ENCODE peak calls at places on chromosomes 12 and 14, in seven cellular contexts. One of them, this sample, is unnamed.

GRCh38 chr12:102957339-102958050 is at the start of gene ASCL1:
- DNase-seq in nephron progenitor cell: peak
- DNase-seq in hepatocyte: peak
- DNase-seq in NCI-H510A treated with DMSO at 0.1 percent for 48 hours: peak
- DNase-seq in activated gamma-delta T cell treated with Interleukin-2 at 50 U/mL for 16 hours: no peak
- DNase-seq in central memory CD8-positive, alpha-beta T cell: no peak
- DNase-seq in stimulated activated CD4-positive, alpha-beta T cell treated with anti-CD3 and anti-CD28 coated beads, Interleukin-4, amount 100 ng/mL, for 4 hours: no peak
- DNase-seq in this sample: peak

GRCh38 chr14:63426838-63427237 is 108.1 kb upstream of the GPHB5 start:
- DNase-seq in stimulated activated CD4-positive, alpha-beta T cell treated with anti-CD3 and anti-CD28 coated beads, Interleukin-4, amount 100 ng/mL, for 4 hours: no peak
- DNase-seq in nephron progenitor cell: no peak
- DNase-seq in activated gamma-delta T cell treated with Interleukin-2 at 50 U/mL for 16 hours: no peak
- DNase-seq in central memory CD8-positive, alpha-beta T cell: no peak
- DNase-seq in hepatocyte: no peak
- DNase-seq in NCI-H510A treated with DMSO at 0.1 percent for 48 hours: no peak
- DNase-seq in this sample: no peak

GRCh38 chr12:69389836-69390235 is 30.3 kb downstream of the YEATS4 start:
- DNase-seq in hepatocyte: peak
- DNase-seq in activated gamma-delta T cell treated with Interleukin-2 at 50 U/mL for 16 hours: no peak
- DNase-seq in NCI-H510A treated with DMSO at 0.1 percent for 48 hours: no peak
- DNase-seq in nephron progenitor cell: no peak
- DNase-seq in stimulated activated CD4-positive, alpha-beta T cell treated with anti-CD3 and anti-CD28 coated beads, Interleukin-4, amount 100 ng/mL, for 4 hours: no peak
- DNase-seq in central memory CD8-positive, alpha-beta T cell: no peak
- DNase-seq in this sample: peak

GRCh38 chr12:74957231-74957630 is 252.4 kb downstream of the KCNC2 start:
- DNase-seq in central memory CD8-positive, alpha-beta T cell: no peak
- DNase-seq in stimulated activated CD4-positive, alpha-beta T cell treated with anti-CD3 and anti-CD28 coated beads, Interleukin-4, amount 100 ng/mL, for 4 hours: no peak
- DNase-seq in nephron progenitor cell: no peak
- DNase-seq in NCI-H510A treated with DMSO at 0.1 percent for 48 hours: no peak
- DNase-seq in hepatocyte: no peak
- DNase-seq in activated gamma-delta T cell treated with Interleukin-2 at 50 U/mL for 16 hours: no peak
- DNase-seq in this sample: peak

GRCh38 chr12:76236640-76237039 is 111.6 kb downstream of the BBS10 start:
- DNase-seq in nephron progenitor cell: no peak
- DNase-seq in stimulated activated CD4-positive, alpha-beta T cell treated with anti-CD3 and anti-CD28 coated beads, Interleukin-4, amount 100 ng/mL, for 4 hours: no peak
- DNase-seq in NCI-H510A treated with DMSO at 0.1 percent for 48 hours: no peak
- DNase-seq in activated gamma-delta T cell treated with Interleukin-2 at 50 U/mL for 16 hours: no peak
- DNase-seq in central memory CD8-positive, alpha-beta T cell: no peak
- DNase-seq in hepatocyte: peak
- DNase-seq in this sample: peak

GRCh38 chr12:113071427-113072112 is 15.0 kb downstream of the DTX1 start:
- DNase-seq in hepatocyte: no peak
- DNase-seq in stimulated activated CD4-positive, alpha-beta T cell treated with anti-CD3 and anti-CD28 coated beads, Interleukin-4, amount 100 ng/mL, for 4 hours: no peak
- DNase-seq in central memory CD8-positive, alpha-beta T cell: no peak
- DNase-seq in nephron progenitor cell: no peak
- DNase-seq in NCI-H510A treated with DMSO at 0.1 percent for 48 hours: peak
- DNase-seq in activated gamma-delta T cell treated with Interleukin-2 at 50 U/mL for 16 hours: no peak
- DNase-seq in this sample: no peak

GRCh38 chr12:182381-182883 is 31.5 kb downstream of the SLC6A12 start:
- DNase-seq in stimulated activated CD4-positive, alpha-beta T cell treated with anti-CD3 and anti-CD28 coated beads, Interleukin-4, amount 100 ng/mL, for 4 hours: no peak
- DNase-seq in NCI-H510A treated with DMSO at 0.1 percent for 48 hours: no peak
- DNase-seq in central memory CD8-positive, alpha-beta T cell: no peak
- DNase-seq in activated gamma-delta T cell treated with Interleukin-2 at 50 U/mL for 16 hours: no peak
- DNase-seq in hepatocyte: no peak
- DNase-seq in nephron progenitor cell: no peak
- DNase-seq in this sample: peak

GRCh38 chr12:52324068-52324444 is 2.9 kb upstream of the KRT83 start:
- DNase-seq in central memory CD8-positive, alpha-beta T cell: no peak
- DNase-seq in activated gamma-delta T cell treated with Interleukin-2 at 50 U/mL for 16 hours: no peak
- DNase-seq in hepatocyte: no peak
- DNase-seq in NCI-H510A treated with DMSO at 0.1 percent for 48 hours: no peak
- DNase-seq in stimulated activated CD4-positive, alpha-beta T cell treated with anti-CD3 and anti-CD28 coated beads, Interleukin-4, amount 100 ng/mL, for 4 hours: no peak
- DNase-seq in nephron progenitor cell: no peak
- DNase-seq in this sample: no peak

GRCh38 chr12:7068240-7068993 is 7.9 kb downstream of the C1S start:
- DNase-seq in activated gamma-delta T cell treated with Interleukin-2 at 50 U/mL for 16 hours: no peak
- DNase-seq in nephron progenitor cell: no peak
- DNase-seq in central memory CD8-positive, alpha-beta T cell: no peak
- DNase-seq in NCI-H510A treated with DMSO at 0.1 percent for 48 hours: no peak
- DNase-seq in hepatocyte: peak
- DNase-seq in stimulated activated CD4-positive, alpha-beta T cell treated with anti-CD3 and anti-CD28 coated beads, Interleukin-4, amount 100 ng/mL, for 4 hours: no peak
- DNase-seq in this sample: peak

GRCh38 chr12:82880442-82880901 is 193.8 kb downstream of the TMTC2 start:
- DNase-seq in nephron progenitor cell: no peak
- DNase-seq in central memory CD8-positive, alpha-beta T cell: no peak
- DNase-seq in hepatocyte: no peak
- DNase-seq in NCI-H510A treated with DMSO at 0.1 percent for 48 hours: no peak
- DNase-seq in activated gamma-delta T cell treated with Interleukin-2 at 50 U/mL for 16 hours: no peak
- DNase-seq in stimulated activated CD4-positive, alpha-beta T cell treated with anti-CD3 and anti-CD28 coated beads, Interleukin-4, amount 100 ng/mL, for 4 hours: no peak
- DNase-seq in this sample: no peak

GRCh38 chr12:7373226-7373625 is 69.4 kb downstream of the ACSM4 start:
- DNase-seq in hepatocyte: no peak
- DNase-seq in stimulated activated CD4-positive, alpha-beta T cell treated with anti-CD3 and anti-CD28 coated beads, Interleukin-4, amount 100 ng/mL, for 4 hours: no peak
- DNase-seq in activated gamma-delta T cell treated with Interleukin-2 at 50 U/mL for 16 hours: no peak
- DNase-seq in nephron progenitor cell: no peak
- DNase-seq in central memory CD8-positive, alpha-beta T cell: no peak
- DNase-seq in NCI-H510A treated with DMSO at 0.1 percent for 48 hours: no peak
- DNase-seq in this sample: no peak

GRCh38 chr12:77032406-77032805 is 33.0 kb downstream of the E2F7 start:
- DNase-seq in stimulated activated CD4-positive, alpha-beta T cell treated with anti-CD3 and anti-CD28 coated beads, Interleukin-4, amount 100 ng/mL, for 4 hours: no peak
- DNase-seq in hepatocyte: no peak
- DNase-seq in nephron progenitor cell: no peak
- DNase-seq in NCI-H510A treated with DMSO at 0.1 percent for 48 hours: no peak
- DNase-seq in central memory CD8-positive, alpha-beta T cell: no peak
- DNase-seq in activated gamma-delta T cell treated with Interleukin-2 at 50 U/mL for 16 hours: no peak
- DNase-seq in this sample: peak

GRCh38 chr14:63383776-63384367 is 65.1 kb upstream of the GPHB5 start:
- DNase-seq in activated gamma-delta T cell treated with Interleukin-2 at 50 U/mL for 16 hours: peak
- DNase-seq in stimulated activated CD4-positive, alpha-beta T cell treated with anti-CD3 and anti-CD28 coated beads, Interleukin-4, amount 100 ng/mL, for 4 hours: no peak
- DNase-seq in NCI-H510A treated with DMSO at 0.1 percent for 48 hours: no peak
- DNase-seq in central memory CD8-positive, alpha-beta T cell: no peak
- DNase-seq in nephron progenitor cell: no peak
- DNase-seq in hepatocyte: no peak
- DNase-seq in this sample: no peak

GRCh38 chr12:132710062-132710421 is 600 bp upstream of the PGAM5 start:
- DNase-seq in activated gamma-delta T cell treated with Interleukin-2 at 50 U/mL for 16 hours: no peak
- DNase-seq in NCI-H510A treated with DMSO at 0.1 percent for 48 hours: no peak
- DNase-seq in stimulated activated CD4-positive, alpha-beta T cell treated with anti-CD3 and anti-CD28 coated beads, Interleukin-4, amount 100 ng/mL, for 4 hours: no peak
- DNase-seq in central memory CD8-positive, alpha-beta T cell: no peak
- DNase-seq in nephron progenitor cell: peak
- DNase-seq in hepatocyte: no peak
- DNase-seq in this sample: no peak

GRCh38 chr14:70697681-70698080 is 56.0 kb downstream of the TTC9 start:
- DNase-seq in hepatocyte: no peak
- DNase-seq in activated gamma-delta T cell treated with Interleukin-2 at 50 U/mL for 16 hours: no peak
- DNase-seq in NCI-H510A treated with DMSO at 0.1 percent for 48 hours: no peak
- DNase-seq in central memory CD8-positive, alpha-beta T cell: no peak
- DNase-seq in stimulated activated CD4-positive, alpha-beta T cell treated with anti-CD3 and anti-CD28 coated beads, Interleukin-4, amount 100 ng/mL, for 4 hours: no peak
- DNase-seq in nephron progenitor cell: no peak
- DNase-seq in this sample: no peak

GRCh38 chr14:31947680-31948580 is 129.2 kb upstream of the ARHGAP5 start:
- DNase-seq in hepatocyte: peak
- DNase-seq in stimulated activated CD4-positive, alpha-beta T cell treated with anti-CD3 and anti-CD28 coated beads, Interleukin-4, amount 100 ng/mL, for 4 hours: no peak
- DNase-seq in activated gamma-delta T cell treated with Interleukin-2 at 50 U/mL for 16 hours: no peak
- DNase-seq in nephron progenitor cell: no peak
- DNase-seq in NCI-H510A treated with DMSO at 0.1 percent for 48 hours: no peak
- DNase-seq in central memory CD8-positive, alpha-beta T cell: no peak
- DNase-seq in this sample: no peak

GRCh38 chr14:63782683-63783389 is 55.0 kb upstream of the SGPP1 start:
- DNase-seq in stimulated activated CD4-positive, alpha-beta T cell treated with anti-CD3 and anti-CD28 coated beads, Interleukin-4, amount 100 ng/mL, for 4 hours: no peak
- DNase-seq in nephron progenitor cell: no peak
- DNase-seq in activated gamma-delta T cell treated with Interleukin-2 at 50 U/mL for 16 hours: no peak
- DNase-seq in hepatocyte: no peak
- DNase-seq in NCI-H510A treated with DMSO at 0.1 percent for 48 hours: no peak
- DNase-seq in central memory CD8-positive, alpha-beta T cell: no peak
- DNase-seq in this sample: no peak

This sample was measured in EL.